ENCODE peak calls at places on chromosomes 5 and 9, in four cellular contexts. R, C, J and L are unnamed samples. For H3K79me2 and H3K4me1, the result is how much of the 10 kb centered on the place peaks cover.

GRCh38 chr5:155389498-155389897 is 375.9 kb downstream of the KIF4B start:
- DNase-seq in R (no peak), C (no peak), J (no peak), L (no peak)

GRCh38 chr5:127316013-127316412 is 25.4 kb downstream of the MEGF10 start:
- DNase-seq in R (no peak), C (no peak), J (peak), L (no peak)

GRCh38 chr9:122904466-122904822 is 715 bp downstream of the RC3H2 start:
- DNase-seq in R (peak), C (peak), J (peak), L (no peak)

GRCh38 chr5:91225848-91226686 is 157.1 kb downstream of the ARRDC3 start:
- DNase-seq in R (peak), C (peak), J (peak), L (no peak)

GRCh38 chr5:73446631-73447233 is 1.8 kb downstream of the FOXD1 start:
- DNase-seq in R (no peak), C (no peak), J (no peak), L (no peak)

GRCh38 chr5:72328172-72328571 is 8.0 kb downstream of the PTCD2 start:
- DNase-seq in R (peak), C (no peak), J (no peak), L (no peak)

GRCh38 chr9:120258096-120258495 is 321.9 kb downstream of the CDK5RAP2 start:
- DNase-seq in R (no peak), C (peak), J (no peak), L (no peak)

GRCh38 chr9:70746760-70747159 is 332.3 kb upstream of the KLF9 start:
- DNase-seq in R (no peak), C (no peak), J (peak), L (no peak)

GRCh38 chr5:54838843-54839242 is 146.6 kb downstream of the ESM1 start:
- DNase-seq in R (no peak), C (no peak), J (no peak), L (no peak)

DNA sequence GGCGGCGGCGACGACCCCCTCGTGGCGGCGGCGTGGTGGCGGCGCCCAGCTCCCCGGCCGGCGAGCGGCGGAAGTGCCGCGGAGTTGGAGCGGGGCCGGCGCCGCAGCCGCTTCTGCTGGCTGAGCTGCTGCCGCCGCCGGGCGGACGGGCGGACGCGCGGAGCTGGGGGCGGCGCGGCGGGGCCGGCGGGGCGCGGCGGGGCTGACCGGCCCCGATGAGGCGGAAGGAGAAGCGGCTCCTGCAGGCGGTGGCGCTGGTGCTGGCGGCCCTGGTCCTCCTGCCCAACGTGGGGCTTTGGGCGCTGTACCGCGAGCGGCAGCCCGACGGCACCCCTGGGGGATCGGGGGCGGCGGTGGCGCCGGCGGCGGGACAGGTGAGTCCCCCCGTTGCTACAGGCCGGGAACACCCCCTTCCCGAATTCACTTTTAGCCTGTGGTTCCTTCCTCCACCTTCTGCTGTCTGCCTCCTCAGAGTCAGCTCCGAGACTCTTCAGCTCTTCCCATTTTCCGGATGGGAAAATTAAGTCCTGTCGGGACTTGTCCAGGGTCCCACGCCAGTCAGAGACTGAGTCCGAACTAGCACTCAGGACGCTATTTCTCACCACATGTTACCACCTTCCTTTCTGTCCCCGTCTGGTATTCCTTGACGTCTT is at the start of gene GALNT10:
- DNase-seq in R (peak), C (peak), J (peak), L (no peak)
- H3K79me2 ChIP-seq in R (under half), C (under half), J (under half), L (under half)

DNA sequence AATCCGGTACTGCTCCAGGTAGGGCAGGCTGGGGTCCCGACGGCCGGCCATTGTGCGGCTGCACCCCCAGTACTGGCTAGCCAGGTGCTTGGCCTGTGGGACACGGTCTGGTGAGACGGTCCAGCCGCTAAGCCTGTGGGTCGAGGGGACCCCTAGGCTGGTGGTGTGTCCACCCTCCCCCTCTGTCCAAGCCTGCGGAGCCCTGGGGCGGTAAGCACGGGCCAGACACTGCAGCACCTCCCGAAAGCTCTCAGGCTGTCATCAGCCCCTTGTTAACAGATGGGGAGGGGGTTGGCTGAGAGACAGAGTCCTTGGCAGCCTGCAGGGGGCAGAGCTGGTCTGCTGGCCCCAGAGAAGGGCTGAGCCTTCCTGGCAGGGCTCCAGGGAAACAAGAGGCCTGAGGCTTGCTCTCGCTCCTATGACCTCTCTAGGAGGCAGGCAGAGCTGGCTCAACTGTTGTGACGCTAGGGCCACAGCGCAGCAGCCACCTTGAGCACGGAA is 11.8 kb upstream of the MRNIP start:
- DNase-seq in R (no peak), C (peak), J (peak), L (no peak)
- H3K4me1 ChIP-seq in R (under half), C (under half), J (under half), L (under half)

DNA sequence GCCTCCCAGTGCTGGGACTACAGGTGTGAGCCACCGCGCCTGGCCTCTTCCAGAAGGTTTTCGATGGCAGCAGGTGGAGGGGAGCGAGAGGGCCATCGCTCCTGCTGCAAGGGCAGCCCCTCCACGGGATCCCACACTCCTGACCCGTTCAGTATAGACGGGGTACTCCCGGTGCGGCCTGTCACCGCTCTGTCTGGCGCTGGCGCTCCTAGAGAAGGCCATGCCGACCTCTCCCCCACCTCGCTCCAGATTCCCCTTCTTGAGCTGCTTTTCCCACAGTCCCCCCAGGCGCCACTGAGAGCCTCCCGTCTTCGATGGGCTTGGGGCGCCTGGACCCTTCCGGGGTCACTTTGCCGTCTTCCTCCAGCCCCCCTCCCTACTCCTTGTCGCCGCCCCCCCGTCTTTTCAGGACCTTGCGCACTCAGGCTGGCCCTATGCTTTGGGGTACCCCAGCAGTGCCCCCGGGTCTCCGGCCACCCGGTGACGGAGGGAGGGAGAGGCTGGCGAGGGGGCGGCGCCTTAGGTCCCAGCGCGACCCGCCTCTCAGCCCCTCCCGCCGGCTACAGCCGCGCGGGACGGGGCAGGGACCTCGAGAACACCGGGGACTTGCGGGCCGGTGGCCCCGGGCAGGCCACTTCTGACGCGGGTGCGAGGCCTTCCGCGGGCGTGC is 4.2 kb upstream of the SQSTM1 start:
- DNase-seq in R (no peak), C (no peak), J (peak), L (no peak)
- H3K79me2 ChIP-seq in R (under half), C (under half), J (under half), L (under half)

DNA sequence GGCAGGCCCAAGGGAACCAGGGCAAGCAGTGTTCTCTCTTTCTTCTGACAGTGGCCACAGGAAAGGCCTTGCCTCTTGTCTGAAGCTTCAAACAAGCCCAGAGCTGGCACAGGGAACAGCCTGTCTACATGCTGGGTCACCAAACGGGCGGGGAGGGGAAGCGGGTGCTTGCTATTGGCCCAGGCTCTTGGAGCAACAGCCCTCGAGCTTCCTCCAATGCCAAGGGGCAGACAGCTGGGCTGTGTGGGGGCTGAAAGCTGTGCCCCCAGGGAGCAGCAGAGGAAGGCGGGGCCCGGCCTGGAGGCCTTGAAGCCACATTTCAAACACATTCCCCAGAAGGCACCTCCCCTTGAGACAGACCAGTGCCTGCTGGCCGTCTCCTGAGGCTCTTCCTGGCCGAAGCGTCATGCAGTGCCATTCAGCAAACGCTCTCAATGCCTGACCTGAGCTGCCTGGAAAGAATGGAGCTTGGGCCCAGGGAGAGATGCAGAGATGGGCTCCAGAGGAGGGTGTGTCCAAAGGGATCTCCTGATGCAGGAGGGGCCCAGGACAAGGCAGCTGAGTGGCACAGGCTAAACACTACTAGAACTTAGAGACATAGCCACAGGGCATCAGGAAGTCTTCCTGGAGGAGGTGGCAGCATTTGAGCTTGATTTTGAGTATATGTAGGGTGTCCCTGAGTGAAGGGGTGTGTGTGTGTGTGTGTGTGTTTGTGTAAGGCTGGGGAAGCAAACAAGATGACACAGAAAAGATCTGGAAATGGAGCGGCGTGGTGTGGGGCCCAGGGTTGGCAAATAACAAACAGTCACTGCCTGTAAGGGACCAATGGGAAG is 2.5 kb downstream of the FIBCD1 start:
- DNase-seq in R (peak), C (peak), J (peak), L (no peak)
- H3K4me1 ChIP-seq in R (under half), C (under half), J (under half), L (under half)